ENCODE peak calls at places on chromosomes 5 and 9, in eight cellular contexts. Z is activated T-cell treated with anti-CD3 and anti-CD28 coated beads for 1 hour; S is stimulated activated CD4-positive, alpha-beta T cell treated with anti-CD3 and anti-CD28 coated beads, TNF-alpha, amount 100 ng/mL, for 24 hours; F is astrocyte; L is activated naive CD4-positive, alpha-beta T cell; J is lower lobe of right lung; B is endothelial cell; W is coronary artery. K is an unnamed sample.

GRCh38 chr9:81686614-81687520 is 2.5 kb downstream of the TLE1 start:
- DNase-seq in L (no peak), B (peak), J (peak), S (no peak), W (peak), F (peak), Z (peak), K (no peak)

GRCh38 chr9:127014210-127014609 is 99.6 kb downstream of the RALGPS1 start:
- DNase-seq in Z (no peak), W (no peak), F (peak), J (no peak), B (no peak), L (no peak), S (no peak), K (no peak)

GRCh38 chr9:131475111-131475955 is 27.4 kb upstream of the POMT1 start:
- DNase-seq in B (no peak), S (no peak), W (peak), L (no peak), F (no peak), Z (no peak), J (peak), K (no peak)

GRCh38 chr9:75953218-75953617 is 62.7 kb downstream of the PCSK5 start:
- DNase-seq in W (no peak), F (no peak), S (no peak), Z (no peak), J (no peak), L (no peak), B (no peak), K (no peak)

GRCh38 chr9:18429065-18429464 is 44.9 kb upstream of the ADAMTSL1 start:
- DNase-seq in B (no peak), W (no peak), L (no peak), J (no peak), S (no peak), Z (no peak), F (peak), K (no peak)

GRCh38 chr5:149202910-149203451 is 61.7 kb downstream of the ABLIM3 start:
- DNase-seq in S (no peak), W (no peak), B (no peak), Z (no peak), F (no peak), J (no peak), L (no peak), K (no peak)

GRCh38 chr5:87541033-87541432 is 128.3 kb upstream of the CCNH start:
- DNase-seq in L (no peak), W (no peak), Z (no peak), S (no peak), J (no peak), F (peak), B (peak), K (no peak)

GRCh38 chr5:90174236-90174635 is 235.3 kb downstream of the CETN3 start:
- DNase-seq in S (no peak), L (no peak), Z (no peak), F (peak), W (no peak), J (no peak), B (no peak), K (no peak)

GRCh38 chr5:83253731-83254130 is 176.4 kb downstream of the XRCC4 start:
- DNase-seq in L (no peak), Z (no peak), S (no peak), F (peak), B (no peak), W (no peak), J (no peak), K (no peak)

GRCh38 chr5:77064040-77064439 is 23.0 kb downstream of the ZBED3 start:
- DNase-seq in F (no peak), Z (no peak), S (no peak), W (no peak), L (no peak), B (no peak), J (no peak), K (no peak)

GRCh38 chr5:139571966-139572365 is 10.8 kb downstream of the UBE2D2 start:
- DNase-seq in Z (no peak), J (no peak), B (no peak), W (no peak), L (no peak), S (no peak), F (no peak), K (no peak)

GRCh38 chr5:39800202-39800601 is 375.4 kb upstream of the DAB2 start:
- DNase-seq in F (no peak), B (no peak), Z (no peak), J (no peak), L (no peak), S (no peak), W (no peak), K (no peak)

GRCh38 chr5:78211052-78211451 is 83.4 kb downstream of the AP3B1 start:
- DNase-seq in Z (no peak), F (no peak), L (no peak), S (no peak), W (no peak), J (no peak), B (no peak), K (no peak)

GRCh38 chr9:36141761-36142160 is 5.2 kb downstream of the GLIPR2 start:
- DNase-seq in F (no peak), Z (no peak), J (no peak), S (no peak), L (no peak), W (no peak), B (no peak), K (no peak)

GRCh38 chr5:119365847-119366536 is 10.2 kb downstream of the TNFAIP8 start:
- DNase-seq in W (no peak), J (no peak), L (no peak), S (no peak), B (no peak), Z (no peak), F (no peak), K (no peak)

GRCh38 chr5:172425402-172425801 is 28.9 kb downstream of the SH3PXD2B start:
- DNase-seq in B (no peak), L (no peak), W (peak), S (no peak), Z (no peak), F (no peak), J (no peak), K (no peak)

K was measured in T-helper 1 cell.